ENCODE peak calls at places on chromosomes 1 and 21, in six cellular contexts. D, W, H, P, S and F are unnamed samples.

GRCh38 chr1:207871117-207871649 is 39.7 kb downstream of the CD34 start:
- DNase-seq in S (no peak), W (no peak), H (no peak), D (no peak), P (no peak), F (no peak)

GRCh38 chr1:160705176-160705745 is 6.4 kb downstream of the CD48 start:
- DNase-seq in S (no peak), D (no peak), H (peak), P (no peak), W (no peak), F (no peak)

GRCh38 chr1:25500694-25501093 is 42.7 kb upstream of the LDLRAP1 start:
- DNase-seq in S (no peak), D (no peak), P (no peak), W (no peak), H (no peak), F (no peak)

GRCh38 chr1:153649867-153650235 is 8.7 kb upstream of the SNAPIN start:
- DNase-seq in D (no peak), S (no peak), H (no peak), W (no peak), P (no peak), F (no peak)

GRCh38 chr1:5837976-5838653 is 154.1 kb downstream of the NPHP4 start:
- DNase-seq in D (no peak), W (no peak), H (no peak), P (no peak), S (no peak), F (no peak)

GRCh38 chr21:38420140-38420539 is 78.1 kb downstream of the ERG start:
- DNase-seq in W (no peak), D (no peak), H (no peak), P (no peak), S (no peak), F (no peak)

GRCh38 chr1:11882814-11883538 is 24.2 kb upstream of the NPPB start:
- DNase-seq in D (no peak), P (no peak), H (no peak), W (peak), S (peak), F (no peak)

GRCh38 chr1:181015258-181015630 is 7.4 kb downstream of the STX6 start:
- DNase-seq in P (no peak), S (no peak), W (no peak), H (no peak), D (no peak), F (no peak)

GRCh38 chr1:85289207-85289847 is 12.9 kb upstream of the BCL10 start:
- DNase-seq in W (no peak), P (no peak), D (no peak), S (no peak), H (peak), F (no peak)

GRCh38 chr1:188670837-188671236 is 1806.8 kb downstream of the BRINP3 start:
- DNase-seq in H (no peak), P (no peak), W (no peak), S (no peak), D (no peak), F (no peak)

GRCh38 chr1:193102662-193103061 is 2.6 kb downstream of the GLRX2 start:
- DNase-seq in P (no peak), D (no peak), S (no peak), W (no peak), H (no peak), F (no peak)

GRCh38 chr1:176241385-176242015 is 34.4 kb upstream of the COP1 start:
- DNase-seq in W (no peak), P (no peak), D (no peak), H (peak), S (no peak), F (no peak)

GRCh38 chr1:10631121-10631810 is 156.5 kb downstream of the PEX14 start:
- DNase-seq in D (no peak), S (no peak), P (no peak), H (no peak), W (peak), F (no peak)

GRCh38 chr1:26083246-26083645 is 15.8 kb upstream of the TRIM63 start:
- DNase-seq in W (no peak), D (no peak), P (no peak), S (no peak), H (no peak), F (no peak)

GRCh38 chr1:32806910-32807523 is 10.1 kb downstream of the YARS1 start:
- DNase-seq in H (no peak), P (no peak), S (no peak), D (no peak), W (peak), F (no peak)

GRCh38 chr1:226772456-226773139 is 33.5 kb upstream of the ITPKB start:
- DNase-seq in D (no peak), H (no peak), P (no peak), W (no peak), S (no peak), F (no peak)

GRCh38 chr1:101205457-101205856 is 31.4 kb upstream of the S1PR1 start:
- DNase-seq in S (no peak), W (peak), H (no peak), P (no peak), D (no peak), F (no peak)

GRCh38 chr1:20322081-20322824 is 31.6 kb downstream of the VWA5B1 start:
- DNase-seq in P (no peak), W (no peak), S (no peak), D (no peak), H (peak), F (no peak)

GRCh38 chr1:21663251-21663950 is 5.8 kb downstream of the RAP1GAP start:
- DNase-seq in S (no peak), D (no peak), W (no peak), H (no peak), P (peak), F (no peak)

GRCh38 chr1:154212083-154212482 is 6.0 kb upstream of the CFAP141 start:
- DNase-seq in H (no peak), S (no peak), D (no peak), W (no peak), P (no peak), F (no peak)

GRCh38 chr1:170461362-170461761 is 70.6 kb upstream of the GORAB start:
- DNase-seq in D (no peak), P (no peak), S (no peak), H (no peak), W (no peak), F (no peak)

GRCh38 chr1:165144757-165145397 is 211.6 kb downstream of the LMX1A start:
- DNase-seq in W (peak), H (peak), S (peak), P (no peak), D (no peak), F (peak)

GRCh38 chr1:170663011-170663410 is 920 bp upstream of the PRRX1 start:
- DNase-seq in P (no peak), D (no peak), S (peak), W (no peak), H (no peak), F (no peak)

GRCh38 chr1:216903389-216903754 is 180.1 kb upstream of the ESRRG start:
- DNase-seq in W (no peak), P (no peak), H (no peak), S (no peak), D (no peak), F (no peak)

GRCh38 chr1:59698386-59698785 is 116.4 kb upstream of the HOOK1 start:
- DNase-seq in D (no peak), W (no peak), S (no peak), H (no peak), P (no peak), F (no peak)

GRCh38 chr1:214902636-214903320 is 179.8 kb upstream of the KCNK2 start:
- DNase-seq in S (no peak), P (no peak), D (no peak), H (no peak), W (no peak), F (no peak)

GRCh38 chr1:175911138-175911537 is 167.7 kb upstream of the TNR start:
- DNase-seq in D (no peak), H (no peak), S (no peak), W (no peak), P (no peak), F (no peak)

GRCh38 chr1:29415156-29415830 is 179.0 kb downstream of the PTPRU start:
- DNase-seq in S (peak), W (peak), H (no peak), D (no peak), P (no peak), F (no peak)

GRCh38 chr21:16084776-16085364 is 355.1 kb downstream of the USP25 start:
- DNase-seq in P (no peak), D (no peak), H (no peak), S (no peak), W (no peak), F (no peak)

GRCh38 chr1:178294654-178295053 is 200.8 kb downstream of the RASAL2 start:
- DNase-seq in P (no peak), S (no peak), H (no peak), W (no peak), D (no peak), F (no peak)
- TF ChIP-seq CTCF in P (no peak), S (peak), H (no peak), W (peak), D (no peak), F (peak)

GRCh38 chr1:117795190-117795589 is 134.2 kb downstream of the GDAP2 start:
- DNase-seq in D (no peak), P (no peak), H (no peak), S (no peak), W (no peak), F (no peak)
- TF ChIP-seq CTCF in D (no peak), P (no peak), H (no peak), S (no peak), W (peak), F (no peak)

GRCh38 chr1:230739564-230739963 is 7.6 kb upstream of the CAPN9 start:
- DNase-seq in S (no peak), D (no peak), P (no peak), W (no peak), H (no peak), F (no peak)
- TF ChIP-seq CTCF in S (no peak), D (no peak), P (no peak), W (no peak), H (no peak), F (no peak)

GRCh38 chr1:183609313-183609712 is 19.1 kb upstream of the NCF2 start:
- DNase-seq in D (no peak), P (no peak), S (no peak), W (peak), H (peak), F (no peak)
- TF ChIP-seq CTCF in D (no peak), P (no peak), S (peak), W (peak), H (no peak), F (no peak)

GRCh38 chr1:23958810-23959460 is 693 bp upstream of the PNRC2 start:
- DNase-seq in P (peak), W (peak), H (peak), D (peak), S (peak), F (peak)
- TF ChIP-seq CTCF in P (no peak), W (peak), H (peak), D (no peak), S (peak), F (no peak)

DNA sequence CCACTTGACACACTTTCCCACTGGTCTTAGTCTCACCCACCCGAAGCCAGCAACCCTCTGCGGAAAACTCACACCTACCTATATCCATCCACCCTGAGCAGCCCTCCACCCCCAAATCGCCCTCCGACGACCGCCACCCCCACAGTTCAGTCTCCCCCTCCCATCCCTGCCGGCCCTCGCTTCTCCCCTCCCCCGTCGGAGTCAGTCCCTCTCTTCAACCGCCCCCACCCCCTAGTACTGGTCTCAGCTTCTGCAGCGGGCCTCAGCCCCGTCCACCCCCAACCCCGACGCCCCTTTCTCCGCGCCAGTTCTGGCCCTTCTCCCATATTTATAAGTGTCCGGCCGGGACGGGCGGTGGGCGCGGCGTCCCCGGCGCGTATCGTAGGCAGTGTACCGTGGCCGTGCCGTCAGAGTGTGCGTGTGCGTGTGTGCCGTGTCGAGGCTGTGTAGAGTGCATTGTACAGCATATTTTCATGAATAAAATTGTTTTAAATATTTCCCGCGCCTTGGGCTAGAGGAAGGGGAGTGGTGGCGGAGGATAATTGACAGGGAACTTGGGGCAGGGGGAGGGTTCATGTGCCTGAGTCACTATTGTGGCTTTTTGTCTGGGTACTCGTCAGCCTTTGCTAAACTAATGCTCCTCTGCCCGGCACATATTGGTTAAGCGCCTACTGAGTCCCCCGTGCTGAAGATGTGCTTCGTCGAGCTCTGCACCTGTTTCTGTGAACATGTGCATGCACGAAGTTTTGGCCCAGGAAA is 22.0 kb downstream of the FOXO6 start:
- DNase-seq in W (no peak), D (no peak), S (no peak), H (peak), P (no peak), F (no peak)
- TF ChIP-seq CTCF in W (no peak), D (no peak), S (no peak), H (no peak), P (no peak), F (no peak)